ENCODE peak calls at places on chromosomes 13 and 19, in nine cellular contexts. B is NB4, F is nephron progenitor cell, R is PC-9, M is fibroblast of pulmonary artery, G is retinal pigment epithelial cell, O is IMR-90, S is epithelial cell of esophagus, A is astrocyte of the spinal cord. V is an unnamed sample.

GRCh38 chr19:36488118-36488815 is 1.1 kb downstream of the ZNF566 start:
- DNase-seq in A (no peak), G (no peak), O (peak; percentile 53), B (no peak), S (no peak), R (no peak), M (no peak), F (no peak), V (no peak)

GRCh38 chr19:33294058-33294798 is 8.1 kb downstream of the CEBPA start:
- DNase-seq in R (no peak), B (no peak), A (no peak), G (no peak), O (no peak), F (no peak), M (no peak), S (no peak), V (no peak)

GRCh38 chr13:32039056-32039455 is 7.5 kb downstream of the FRY start:
- DNase-seq in R (no peak), G (no peak), B (no peak), F (no peak), A (no peak), S (no peak), M (no peak), O (peak; percentile 13), V (no peak)

GRCh38 chr13:100707818-100708740 is 33.5 kb upstream of the TMTC4 start:
- DNase-seq in R (no peak), M (peak; percentile 17), O (no peak), G (peak; percentile 25), A (peak; percentile 86), F (no peak), B (peak; percentile 24), S (peak; percentile 27), V (no peak)

GRCh38 chr13:42650470-42650869 is 76.5 kb downstream of the TNFSF11 start:
- DNase-seq in B (no peak), R (no peak), S (no peak), M (no peak), F (no peak), G (no peak), O (no peak), A (no peak), V (no peak)

GRCh38 chr13:31793246-31793645 is 53.9 kb downstream of the RXFP2 start:
- DNase-seq in F (no peak), M (no peak), O (peak; percentile 66), A (peak; percentile 13), R (no peak), B (no peak), G (no peak), S (no peak), V (no peak)

GRCh38 chr19:29622191-29623070 is 16.3 kb downstream of the POP4 start:
- DNase-seq in F (no peak), G (no peak), R (no peak), M (peak; percentile 54), A (peak; percentile 10), S (peak; percentile 33), B (no peak), O (no peak), V (peak; percentile 9)

GRCh38 chr19:3506384-3507340 is 551 bp downstream of the FZR1 start:
- DNase-seq in R (no peak), F (peak; percentile 46), M (no peak), G (no peak), S (no peak), O (no peak), B (peak; percentile 39), A (no peak), V (no peak)

GRCh38 chr13:20231839-20232555 is at the start of gene GJB6:
- DNase-seq in M (no peak), O (no peak), R (no peak), G (no peak), F (peak; percentile 67), S (peak; percentile 52), B (no peak), A (no peak), V (peak; percentile 39)

GRCh38 chr19:50669319-50670101 is 20.3 kb downstream of the C19orf81 start:
- DNase-seq in M (peak; percentile 54), B (peak; percentile 51), F (peak; percentile 69), A (peak; percentile 6), O (peak; percentile 15), R (no peak), S (no peak), G (no peak), V (peak; percentile 45)

GRCh38 chr19:1690570-1691307 is 38.3 kb upstream of the TCF3 start:
- DNase-seq in O (no peak), S (peak; percentile 16), F (peak; percentile 85), B (peak; percentile 67), M (peak; percentile 12), G (no peak), A (no peak), R (peak; percentile 7), V (peak; percentile 82)
- TF ChIP-seq CTCF in O (no peak), S (no peak), F (no peak), B (no peak), M (no peak), G (no peak), A (no peak), R (no peak), V (no peak)

GRCh38 chr13:111295896-111296295 is 24.5 kb upstream of the TEX29 start:
- DNase-seq in G (no peak), M (no peak), O (no peak), S (no peak), R (no peak), B (no peak), F (no peak), A (no peak), V (no peak)
- TF ChIP-seq CTCF in G (no peak), M (no peak), O (no peak), S (no peak), R (no peak), B (no peak), F (no peak), A (no peak), V (no peak)

GRCh38 chr13:81377926-81378325 is 1037.0 kb upstream of the SPRY2 start:
- DNase-seq in B (no peak), M (no peak), G (no peak), O (no peak), S (no peak), F (no peak), R (no peak), A (no peak), V (no peak)

GRCh38 chr13:81382236-81382635 is 1041.3 kb upstream of the SPRY2 start:
- DNase-seq in O (no peak), B (no peak), S (no peak), G (no peak), F (no peak), M (no peak), R (no peak), A (no peak), V (no peak)

GRCh38 chr13:81381560-81381959 is 1040.6 kb upstream of the SPRY2 start:
- DNase-seq in G (no peak), R (no peak), O (no peak), B (no peak), F (no peak), A (no peak), S (peak; percentile 16), M (no peak), V (no peak)

GRCh38 chr13:81383441-81383840 is 1042.5 kb upstream of the SPRY2 start:
- DNase-seq in S (no peak), M (no peak), R (no peak), G (no peak), A (no peak), B (no peak), F (no peak), O (no peak), V (no peak)

GRCh38 chr13:81379183-81379582 is 1038.3 kb upstream of the SPRY2 start:
- DNase-seq in R (no peak), A (no peak), S (no peak), B (no peak), F (no peak), G (no peak), O (no peak), M (no peak), V (no peak)
- TF ChIP-seq CTCF in R (no peak), A (no peak), S (no peak), B (no peak), F (peak; percentile 20), G (peak; percentile 8), O (no peak), M (no peak), V (no peak)

GRCh38 chr19:55339225-55340143 is at the start of gene KMT5C:
- DNase-seq in O (peak; percentile 100), G (peak; percentile 100), R (peak; percentile 100), A (peak; percentile 100), B (peak; percentile 98), S (peak; percentile 100), M (peak; percentile 100), F (peak; percentile 100), V (peak; percentile 100)

GRCh38 chr19:55340144-55340783 is 588 bp downstream of the KMT5C start:
- DNase-seq in A (no peak), M (no peak), R (no peak), S (no peak), O (no peak), F (no peak), G (no peak), B (peak; percentile 31), V (no peak)

GRCh38 chr19:55341191-55342043 is 1.7 kb downstream of the KMT5C start:
- DNase-seq in M (peak; percentile 59), B (peak; percentile 45), O (peak; percentile 33), G (no peak), R (peak; percentile 90), A (peak; percentile 41), S (peak; percentile 55), F (peak; percentile 83), V (peak; percentile 79)

GRCh38 chr19:55342044-55342531 is 2.4 kb downstream of the KMT5C start:
- DNase-seq in S (no peak), O (no peak), G (no peak), F (no peak), M (no peak), B (no peak), A (no peak), R (no peak), V (no peak)

DNA sequence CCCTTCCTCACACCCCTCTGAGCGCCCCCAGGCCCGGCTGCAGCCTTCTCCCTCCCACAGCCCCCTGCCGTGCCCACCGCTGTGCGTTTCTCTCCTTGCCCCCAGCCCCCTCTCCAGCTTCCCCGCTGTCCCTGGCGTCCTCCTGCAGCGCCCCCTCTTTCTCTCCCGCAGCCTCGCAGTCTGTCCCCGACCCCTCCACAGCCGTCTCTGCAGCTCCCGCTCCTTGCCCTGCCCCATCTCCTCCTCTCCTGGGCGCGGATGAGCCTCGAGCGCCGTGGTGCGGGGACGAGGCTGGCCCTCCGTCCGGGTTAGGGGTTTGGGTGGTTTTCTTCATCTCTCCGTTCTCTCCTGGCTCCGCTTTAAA is 1.1 kb downstream of the KMT5C start:
- DNase-seq in A (no peak), M (no peak), B (peak; percentile 16), F (peak; percentile 47), G (no peak), R (no peak), O (no peak), S (no peak), V (peak; percentile 32)
- TF ChIP-seq CTCF in A (peak; percentile 36), M (peak; percentile 3), B (peak; percentile 0), F (no peak), G (peak; percentile 34), R (no peak), O (peak; percentile 27), S (no peak), V (no peak)

DNA sequence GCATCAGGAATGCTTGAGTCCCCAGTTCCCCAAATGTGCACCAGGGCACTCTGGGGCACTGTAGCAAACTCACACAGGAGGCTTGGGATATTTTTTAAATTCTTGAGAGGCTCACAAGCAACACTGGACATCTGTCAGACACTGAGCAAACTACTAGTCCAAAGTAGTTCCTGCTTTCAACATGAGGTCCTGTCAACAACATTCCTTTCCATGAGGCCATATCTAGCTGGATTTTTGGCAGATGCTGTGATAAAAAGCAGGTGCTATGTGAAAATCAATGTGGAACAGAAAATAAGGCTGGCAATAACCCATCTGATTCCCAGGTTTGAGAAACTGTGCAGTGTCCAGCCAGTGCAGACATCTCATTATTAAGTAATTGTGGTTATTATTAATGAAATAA is 50.5 kb downstream of the STARD13 start:
- DNase-seq in M (peak; percentile 62), F (no peak), G (no peak), B (no peak), A (peak; percentile 35), O (peak; percentile 76), R (no peak), S (no peak), V (no peak)
- TF ChIP-seq CTCF in M (no peak), F (no peak), G (no peak), B (no peak), A (no peak), O (no peak), R (no peak), S (no peak), V (no peak)

V was measured in Calu3.